ENCODE peak calls at places on chromosomes 6 and 20, in seven cellular contexts. One of them, this sample, is unnamed.

GRCh38 chr6:162698004-162698403 is 29.6 kb downstream of the PRKN start:
- DNase-seq in stimulated activated CD4-positive, alpha-beta T cell treated with anti-CD3 and anti-CD28 coated beads, Interleukin-12 subunit alpha, Interleukin-12 subunit beta, amount 100 ng/mL, for 24 hours: no peak
- DNase-seq in mesenteric fat pad: no peak
- DNase-seq in Right ventricle myocardium superior: no peak
- DNase-seq in neural crest cell: no peak
- DNase-seq in heart left ventricle: no peak
- DNase-seq in NCI-H446: peak; percentile 42
- DNase-seq in this sample: no peak

GRCh38 chr20:7989379-7989778 is 30.2 kb downstream of the TMX4 start:
- DNase-seq in stimulated activated CD4-positive, alpha-beta T cell treated with anti-CD3 and anti-CD28 coated beads, Interleukin-12 subunit alpha, Interleukin-12 subunit beta, amount 100 ng/mL, for 24 hours: no peak
- DNase-seq in mesenteric fat pad: no peak
- DNase-seq in Right ventricle myocardium superior: no peak
- DNase-seq in neural crest cell: no peak
- DNase-seq in heart left ventricle: no peak
- DNase-seq in NCI-H446: peak; percentile 26
- DNase-seq in this sample: no peak

GRCh38 chr20:31894980-31895675 is 24.7 kb downstream of the TTLL9 start:
- DNase-seq in stimulated activated CD4-positive, alpha-beta T cell treated with anti-CD3 and anti-CD28 coated beads, Interleukin-12 subunit alpha, Interleukin-12 subunit beta, amount 100 ng/mL, for 24 hours: no peak
- DNase-seq in mesenteric fat pad: no peak
- DNase-seq in Right ventricle myocardium superior: no peak
- DNase-seq in neural crest cell: no peak
- DNase-seq in heart left ventricle: peak; percentile 76
- DNase-seq in NCI-H446: peak; percentile 5
- DNase-seq in this sample: no peak

GRCh38 chr6:87714093-87714809 is 12.2 kb upstream of the AKIRIN2 start:
- DNase-seq in stimulated activated CD4-positive, alpha-beta T cell treated with anti-CD3 and anti-CD28 coated beads, Interleukin-12 subunit alpha, Interleukin-12 subunit beta, amount 100 ng/mL, for 24 hours: no peak
- DNase-seq in mesenteric fat pad: no peak
- DNase-seq in Right ventricle myocardium superior: no peak
- DNase-seq in neural crest cell: no peak
- DNase-seq in heart left ventricle: no peak
- DNase-seq in NCI-H446: no peak
- DNase-seq in this sample: no peak

GRCh38 chr6:163284151-163284550 is 130.4 kb upstream of the QKI start:
- DNase-seq in stimulated activated CD4-positive, alpha-beta T cell treated with anti-CD3 and anti-CD28 coated beads, Interleukin-12 subunit alpha, Interleukin-12 subunit beta, amount 100 ng/mL, for 24 hours: no peak
- DNase-seq in mesenteric fat pad: no peak
- DNase-seq in Right ventricle myocardium superior: no peak
- DNase-seq in neural crest cell: no peak
- DNase-seq in heart left ventricle: no peak
- DNase-seq in NCI-H446: no peak
- DNase-seq in this sample: no peak

GRCh38 chr20:34232494-34233087 is 8.6 kb upstream of the ASIP start:
- DNase-seq in stimulated activated CD4-positive, alpha-beta T cell treated with anti-CD3 and anti-CD28 coated beads, Interleukin-12 subunit alpha, Interleukin-12 subunit beta, amount 100 ng/mL, for 24 hours: no peak
- DNase-seq in mesenteric fat pad: no peak
- DNase-seq in Right ventricle myocardium superior: no peak
- DNase-seq in neural crest cell: no peak
- DNase-seq in heart left ventricle: no peak
- DNase-seq in NCI-H446: no peak
- DNase-seq in this sample: no peak

GRCh38 chr6:107629545-107630147 is 139.7 kb downstream of the SOBP start:
- DNase-seq in stimulated activated CD4-positive, alpha-beta T cell treated with anti-CD3 and anti-CD28 coated beads, Interleukin-12 subunit alpha, Interleukin-12 subunit beta, amount 100 ng/mL, for 24 hours: no peak
- DNase-seq in mesenteric fat pad: no peak
- DNase-seq in Right ventricle myocardium superior: no peak
- DNase-seq in neural crest cell: no peak
- DNase-seq in heart left ventricle: no peak
- DNase-seq in NCI-H446: no peak
- DNase-seq in this sample: no peak

GRCh38 chr6:112439010-112439409 is 91.9 kb downstream of the RFPL4B start:
- DNase-seq in stimulated activated CD4-positive, alpha-beta T cell treated with anti-CD3 and anti-CD28 coated beads, Interleukin-12 subunit alpha, Interleukin-12 subunit beta, amount 100 ng/mL, for 24 hours: no peak
- DNase-seq in mesenteric fat pad: no peak
- DNase-seq in Right ventricle myocardium superior: no peak
- DNase-seq in neural crest cell: no peak
- DNase-seq in heart left ventricle: no peak
- DNase-seq in NCI-H446: no peak
- DNase-seq in this sample: no peak

GRCh38 chr20:32841174-32841573 is 17.5 kb upstream of the EFCAB8 start:
- DNase-seq in stimulated activated CD4-positive, alpha-beta T cell treated with anti-CD3 and anti-CD28 coated beads, Interleukin-12 subunit alpha, Interleukin-12 subunit beta, amount 100 ng/mL, for 24 hours: no peak
- DNase-seq in mesenteric fat pad: no peak
- DNase-seq in Right ventricle myocardium superior: no peak
- DNase-seq in neural crest cell: no peak
- DNase-seq in heart left ventricle: no peak
- DNase-seq in NCI-H446: no peak
- DNase-seq in this sample: no peak

GRCh38 chr20:58112017-58112781 is 116.3 kb downstream of the ANKRD60 start:
- DNase-seq in stimulated activated CD4-positive, alpha-beta T cell treated with anti-CD3 and anti-CD28 coated beads, Interleukin-12 subunit alpha, Interleukin-12 subunit beta, amount 100 ng/mL, for 24 hours: no peak
- DNase-seq in mesenteric fat pad: no peak
- DNase-seq in Right ventricle myocardium superior: no peak
- DNase-seq in neural crest cell: no peak
- DNase-seq in heart left ventricle: no peak
- DNase-seq in NCI-H446: no peak
- DNase-seq in this sample: no peak

GRCh38 chr6:84892666-84893065 is 128.3 kb upstream of the TBX18 start:
- DNase-seq in stimulated activated CD4-positive, alpha-beta T cell treated with anti-CD3 and anti-CD28 coated beads, Interleukin-12 subunit alpha, Interleukin-12 subunit beta, amount 100 ng/mL, for 24 hours: no peak
- DNase-seq in mesenteric fat pad: no peak
- DNase-seq in Right ventricle myocardium superior: no peak
- DNase-seq in neural crest cell: no peak
- DNase-seq in heart left ventricle: no peak
- DNase-seq in NCI-H446: no peak
- DNase-seq in this sample: no peak

GRCh38 chr20:5539656-5540055 is 210.5 kb upstream of the SHLD1 start:
- DNase-seq in stimulated activated CD4-positive, alpha-beta T cell treated with anti-CD3 and anti-CD28 coated beads, Interleukin-12 subunit alpha, Interleukin-12 subunit beta, amount 100 ng/mL, for 24 hours: no peak
- DNase-seq in mesenteric fat pad: no peak
- DNase-seq in Right ventricle myocardium superior: no peak
- DNase-seq in neural crest cell: no peak
- DNase-seq in heart left ventricle: no peak
- DNase-seq in NCI-H446: no peak
- DNase-seq in this sample: no peak

GRCh38 chr6:24802271-24803059 is 3.7 kb upstream of the ARMH2 start:
- DNase-seq in stimulated activated CD4-positive, alpha-beta T cell treated with anti-CD3 and anti-CD28 coated beads, Interleukin-12 subunit alpha, Interleukin-12 subunit beta, amount 100 ng/mL, for 24 hours: no peak
- DNase-seq in mesenteric fat pad: no peak
- DNase-seq in Right ventricle myocardium superior: no peak
- DNase-seq in neural crest cell: no peak
- DNase-seq in heart left ventricle: no peak
- DNase-seq in NCI-H446: no peak
- DNase-seq in this sample: no peak

GRCh38 chr6:63652980-63653379 is 17.4 kb downstream of the PHF3 start:
- DNase-seq in stimulated activated CD4-positive, alpha-beta T cell treated with anti-CD3 and anti-CD28 coated beads, Interleukin-12 subunit alpha, Interleukin-12 subunit beta, amount 100 ng/mL, for 24 hours: no peak
- DNase-seq in mesenteric fat pad: no peak
- DNase-seq in Right ventricle myocardium superior: no peak
- DNase-seq in neural crest cell: no peak
- DNase-seq in heart left ventricle: no peak
- DNase-seq in NCI-H446: no peak
- DNase-seq in this sample: no peak

GRCh38 chr6:135871296-135871695 is 19.8 kb downstream of the PDE7B start:
- DNase-seq in stimulated activated CD4-positive, alpha-beta T cell treated with anti-CD3 and anti-CD28 coated beads, Interleukin-12 subunit alpha, Interleukin-12 subunit beta, amount 100 ng/mL, for 24 hours: no peak
- DNase-seq in mesenteric fat pad: no peak
- DNase-seq in Right ventricle myocardium superior: no peak
- DNase-seq in neural crest cell: no peak
- DNase-seq in heart left ventricle: no peak
- DNase-seq in NCI-H446: no peak
- DNase-seq in this sample: no peak

GRCh38 chr6:56279346-56280080 is 32.1 kb upstream of the COL21A1 start:
- DNase-seq in stimulated activated CD4-positive, alpha-beta T cell treated with anti-CD3 and anti-CD28 coated beads, Interleukin-12 subunit alpha, Interleukin-12 subunit beta, amount 100 ng/mL, for 24 hours: no peak
- DNase-seq in mesenteric fat pad: no peak
- DNase-seq in Right ventricle myocardium superior: no peak
- DNase-seq in neural crest cell: no peak
- DNase-seq in heart left ventricle: no peak
- DNase-seq in NCI-H446: peak; percentile 28
- DNase-seq in this sample: no peak

GRCh38 chr6:33788694-33789549 is at the start of gene LEMD2:
- DNase-seq in stimulated activated CD4-positive, alpha-beta T cell treated with anti-CD3 and anti-CD28 coated beads, Interleukin-12 subunit alpha, Interleukin-12 subunit beta, amount 100 ng/mL, for 24 hours: peak; percentile 92
- DNase-seq in mesenteric fat pad: peak; percentile 98
- DNase-seq in Right ventricle myocardium superior: peak; percentile 97
- DNase-seq in neural crest cell: peak; percentile 89
- DNase-seq in heart left ventricle: peak; percentile 97
- DNase-seq in NCI-H446: peak; percentile 93
- DNase-seq in this sample: peak; percentile 88

GRCh38 chr6:149234051-149234962 is 83.2 kb upstream of the TAB2 start:
- DNase-seq in stimulated activated CD4-positive, alpha-beta T cell treated with anti-CD3 and anti-CD28 coated beads, Interleukin-12 subunit alpha, Interleukin-12 subunit beta, amount 100 ng/mL, for 24 hours: peak; percentile 18
- DNase-seq in mesenteric fat pad: no peak
- DNase-seq in Right ventricle myocardium superior: no peak
- DNase-seq in neural crest cell: no peak
- DNase-seq in heart left ventricle: no peak
- DNase-seq in NCI-H446: no peak
- DNase-seq in this sample: no peak

GRCh38 chr20:62780696-62781095 is 15.6 kb upstream of the MRGBP start:
- DNase-seq in stimulated activated CD4-positive, alpha-beta T cell treated with anti-CD3 and anti-CD28 coated beads, Interleukin-12 subunit alpha, Interleukin-12 subunit beta, amount 100 ng/mL, for 24 hours: no peak
- DNase-seq in mesenteric fat pad: no peak
- DNase-seq in Right ventricle myocardium superior: no peak
- DNase-seq in neural crest cell: no peak
- DNase-seq in heart left ventricle: no peak
- DNase-seq in NCI-H446: no peak
- DNase-seq in this sample: no peak

GRCh38 chr6:1315201-1315559 is 3.3 kb downstream of the FOXQ1 start:
- DNase-seq in stimulated activated CD4-positive, alpha-beta T cell treated with anti-CD3 and anti-CD28 coated beads, Interleukin-12 subunit alpha, Interleukin-12 subunit beta, amount 100 ng/mL, for 24 hours: no peak
- DNase-seq in mesenteric fat pad: no peak
- DNase-seq in Right ventricle myocardium superior: no peak
- DNase-seq in neural crest cell: no peak
- DNase-seq in heart left ventricle: no peak
- DNase-seq in NCI-H446: no peak
- DNase-seq in this sample: no peak

GRCh38 chr6:11194399-11195274 is 37.8 kb downstream of the NEDD9 start:
- DNase-seq in stimulated activated CD4-positive, alpha-beta T cell treated with anti-CD3 and anti-CD28 coated beads, Interleukin-12 subunit alpha, Interleukin-12 subunit beta, amount 100 ng/mL, for 24 hours: no peak
- DNase-seq in mesenteric fat pad: no peak
- DNase-seq in Right ventricle myocardium superior: no peak
- DNase-seq in neural crest cell: no peak
- DNase-seq in heart left ventricle: no peak
- DNase-seq in NCI-H446: peak; percentile 44
- DNase-seq in this sample: no peak

GRCh38 chr6:157244175-157244574 is 79.1 kb downstream of the TMEM242 start:
- DNase-seq in stimulated activated CD4-positive, alpha-beta T cell treated with anti-CD3 and anti-CD28 coated beads, Interleukin-12 subunit alpha, Interleukin-12 subunit beta, amount 100 ng/mL, for 24 hours: no peak
- DNase-seq in mesenteric fat pad: no peak
- DNase-seq in Right ventricle myocardium superior: no peak
- DNase-seq in neural crest cell: no peak
- DNase-seq in heart left ventricle: no peak
- DNase-seq in NCI-H446: no peak
- DNase-seq in this sample: no peak

GRCh38 chr6:113796040-113796439 is 61.1 kb upstream of the MARCKS start:
- DNase-seq in stimulated activated CD4-positive, alpha-beta T cell treated with anti-CD3 and anti-CD28 coated beads, Interleukin-12 subunit alpha, Interleukin-12 subunit beta, amount 100 ng/mL, for 24 hours: no peak
- DNase-seq in mesenteric fat pad: no peak
- DNase-seq in Right ventricle myocardium superior: no peak
- DNase-seq in neural crest cell: no peak
- DNase-seq in heart left ventricle: no peak
- DNase-seq in NCI-H446: no peak
- DNase-seq in this sample: no peak

GRCh38 chr6:9494864-9495263 is 920.0 kb downstream of the TFAP2A start:
- DNase-seq in stimulated activated CD4-positive, alpha-beta T cell treated with anti-CD3 and anti-CD28 coated beads, Interleukin-12 subunit alpha, Interleukin-12 subunit beta, amount 100 ng/mL, for 24 hours: no peak
- DNase-seq in mesenteric fat pad: no peak
- DNase-seq in Right ventricle myocardium superior: no peak
- DNase-seq in neural crest cell: no peak
- DNase-seq in heart left ventricle: no peak
- DNase-seq in NCI-H446: no peak
- DNase-seq in this sample: no peak

GRCh38 chr20:40948352-40949267 is 80.0 kb upstream of the TOP1 start:
- DNase-seq in stimulated activated CD4-positive, alpha-beta T cell treated with anti-CD3 and anti-CD28 coated beads, Interleukin-12 subunit alpha, Interleukin-12 subunit beta, amount 100 ng/mL, for 24 hours: no peak
- DNase-seq in mesenteric fat pad: no peak
- DNase-seq in Right ventricle myocardium superior: no peak
- DNase-seq in neural crest cell: no peak
- DNase-seq in heart left ventricle: no peak
- DNase-seq in NCI-H446: no peak
- DNase-seq in this sample: no peak

GRCh38 chr6:73969982-73970960 is 274.3 kb downstream of the CD109 start:
- DNase-seq in stimulated activated CD4-positive, alpha-beta T cell treated with anti-CD3 and anti-CD28 coated beads, Interleukin-12 subunit alpha, Interleukin-12 subunit beta, amount 100 ng/mL, for 24 hours: no peak
- DNase-seq in mesenteric fat pad: no peak
- DNase-seq in Right ventricle myocardium superior: no peak
- DNase-seq in neural crest cell: no peak
- DNase-seq in heart left ventricle: no peak
- DNase-seq in NCI-H446: peak; percentile 3
- DNase-seq in this sample: no peak

GRCh38 chr6:36957773-36958271 is 3.3 kb downstream of the PI16 start:
- DNase-seq in stimulated activated CD4-positive, alpha-beta T cell treated with anti-CD3 and anti-CD28 coated beads, Interleukin-12 subunit alpha, Interleukin-12 subunit beta, amount 100 ng/mL, for 24 hours: no peak
- DNase-seq in mesenteric fat pad: peak; percentile 88
- DNase-seq in Right ventricle myocardium superior: no peak
- DNase-seq in neural crest cell: no peak
- DNase-seq in heart left ventricle: no peak
- DNase-seq in NCI-H446: no peak
- DNase-seq in this sample: no peak

This sample was measured in D721Med.